ENCODE peak calls at places on chromosome 3, in ten cellular contexts. D, E, N, A, Z, W, Y, P, H and F are unnamed samples. For H3K27me3, the result is how much of the 10 kb centered on the place peaks cover.

GRCh38 chr3:107208100-107208499 is 169.1 kb upstream of the CCDC54 start:
- DNase-seq in H (peak), A (no peak), W (no peak), N (peak), Z (no peak), D (peak), P (no peak), Y (no peak), E (no peak), F (no peak)

GRCh38 chr3:113906568-113907140 is 41.2 kb upstream of the ZDHHC23 start:
- DNase-seq in H (no peak), D (peak), N (no peak), W (no peak), A (no peak), Z (no peak), E (no peak), P (no peak), Y (no peak), F (no peak)

GRCh38 chr3:128459451-128459820 is 7.3 kb downstream of the DNAJB8 start:
- DNase-seq in Z (no peak), N (no peak), W (no peak), E (no peak), A (no peak), P (no peak), D (no peak), Y (no peak), H (no peak), F (no peak)

GRCh38 chr3:32882603-32883025 is 64.8 kb downstream of the TRIM71 start:
- DNase-seq in Y (no peak), E (no peak), Z (no peak), H (no peak), D (no peak), W (no peak), P (no peak), A (no peak), N (no peak), F (no peak)

GRCh38 chr3:169897284-169897683 is 14.1 kb upstream of the SAMD7 start:
- DNase-seq in P (no peak), D (no peak), Z (no peak), H (no peak), W (no peak), A (no peak), Y (no peak), N (no peak), E (no peak), F (no peak)

GRCh38 chr3:51891242-51892039 is 11.7 kb downstream of the IQCF1 start:
- DNase-seq in Z (no peak), P (no peak), D (no peak), W (no peak), E (no peak), N (no peak), H (no peak), A (no peak), Y (no peak), F (no peak)

GRCh38 chr3:151468284-151468917 is 7.5 kb upstream of the IGSF10 start:
- DNase-seq in W (no peak), N (peak), H (peak), Z (no peak), P (no peak), D (peak), E (peak), A (peak), Y (peak), F (peak)

GRCh38 chr3:108406661-108407206 is 103.7 kb downstream of the MYH15 start:
- DNase-seq in Y (peak), N (peak), P (no peak), W (no peak), A (no peak), D (peak), E (peak), H (peak), Z (no peak), F (peak)

GRCh38 chr3:158105124-158105709 is 1.0 kb downstream of the SHOX2 start:
- DNase-seq in P (peak), H (no peak), N (no peak), Y (peak), Z (no peak), E (no peak), A (peak), D (no peak), W (no peak), F (no peak)

GRCh38 chr3:171110715-171111114 is 84.2 kb upstream of the SLC2A2 start:
- DNase-seq in N (no peak), D (no peak), E (no peak), A (no peak), Y (no peak), P (no peak), Z (no peak), W (no peak), H (no peak), F (no peak)

GRCh38 chr3:81540787-81541186 is 220.7 kb downstream of the GBE1 start:
- DNase-seq in P (no peak), E (no peak), H (no peak), D (no peak), Z (no peak), Y (no peak), W (no peak), A (no peak), N (no peak), F (no peak)

GRCh38 chr3:148861277-148861869 is 3.7 kb upstream of the CPA3 start:
- DNase-seq in Z (no peak), D (peak), E (peak), Y (peak), W (no peak), N (no peak), H (peak), A (no peak), P (no peak), F (peak)

GRCh38 chr3:190194506-190194905 is 73.8 kb upstream of the P3H2 start:
- DNase-seq in N (no peak), H (no peak), W (no peak), Z (no peak), A (no peak), D (no peak), E (no peak), P (no peak), Y (no peak), F (no peak)

GRCh38 chr3:99789322-99789721 is 28.3 kb upstream of the CMSS1 start:
- DNase-seq in N (peak), E (peak), H (peak), P (no peak), D (peak), W (no peak), A (peak), Z (no peak), Y (peak), F (no peak)

GRCh38 chr3:107975529-107976203 is 115.2 kb downstream of the CD47 start:
- DNase-seq in W (no peak), H (no peak), N (no peak), Z (no peak), Y (no peak), D (no peak), P (no peak), A (no peak), E (peak), F (no peak)

GRCh38 chr3:173410836-173411235 is 13.3 kb downstream of the NLGN1 start:
- DNase-seq in Y (no peak), W (no peak), A (no peak), N (no peak), E (no peak), P (no peak), D (no peak), Z (no peak), H (no peak), F (no peak)

GRCh38 chr3:51568041-51568440 is 29.5 kb downstream of the RAD54L2 start:
- DNase-seq in Z (no peak), D (no peak), P (no peak), E (no peak), A (no peak), Y (no peak), N (no peak), H (no peak), W (no peak), F (no peak)

GRCh38 chr3:9986230-9986725 is 363 bp downstream of the EMC3 start:
- DNase-seq in E (no peak), A (no peak), P (no peak), Z (no peak), W (no peak), N (peak), Y (no peak), H (no peak), D (no peak), F (no peak)

GRCh38 chr3:24688446-24689148 is 193.9 kb upstream of the THRB start:
- DNase-seq in D (no peak), E (no peak), Y (no peak), W (no peak), Z (no peak), N (peak), A (peak), P (no peak), H (peak), F (no peak)

GRCh38 chr3:196399485-196399945 is 32.7 kb downstream of the UBXN7 start:
- DNase-seq in D (peak), Z (no peak), P (no peak), E (no peak), A (no peak), Y (no peak), W (no peak), N (peak), H (peak), F (no peak)

GRCh38 chr3:184485906-184486305 is 75.7 kb upstream of the EPHB3 start:
- DNase-seq in N (no peak), W (no peak), H (no peak), Y (no peak), A (no peak), E (no peak), Z (no peak), P (no peak), D (no peak), F (no peak)

GRCh38 chr3:114408763-114409162 is 114.9 kb downstream of the TIGIT start:
- DNase-seq in E (no peak), P (no peak), N (no peak), H (peak), Z (no peak), Y (peak), D (no peak), W (no peak), A (no peak), F (no peak)

DNA sequence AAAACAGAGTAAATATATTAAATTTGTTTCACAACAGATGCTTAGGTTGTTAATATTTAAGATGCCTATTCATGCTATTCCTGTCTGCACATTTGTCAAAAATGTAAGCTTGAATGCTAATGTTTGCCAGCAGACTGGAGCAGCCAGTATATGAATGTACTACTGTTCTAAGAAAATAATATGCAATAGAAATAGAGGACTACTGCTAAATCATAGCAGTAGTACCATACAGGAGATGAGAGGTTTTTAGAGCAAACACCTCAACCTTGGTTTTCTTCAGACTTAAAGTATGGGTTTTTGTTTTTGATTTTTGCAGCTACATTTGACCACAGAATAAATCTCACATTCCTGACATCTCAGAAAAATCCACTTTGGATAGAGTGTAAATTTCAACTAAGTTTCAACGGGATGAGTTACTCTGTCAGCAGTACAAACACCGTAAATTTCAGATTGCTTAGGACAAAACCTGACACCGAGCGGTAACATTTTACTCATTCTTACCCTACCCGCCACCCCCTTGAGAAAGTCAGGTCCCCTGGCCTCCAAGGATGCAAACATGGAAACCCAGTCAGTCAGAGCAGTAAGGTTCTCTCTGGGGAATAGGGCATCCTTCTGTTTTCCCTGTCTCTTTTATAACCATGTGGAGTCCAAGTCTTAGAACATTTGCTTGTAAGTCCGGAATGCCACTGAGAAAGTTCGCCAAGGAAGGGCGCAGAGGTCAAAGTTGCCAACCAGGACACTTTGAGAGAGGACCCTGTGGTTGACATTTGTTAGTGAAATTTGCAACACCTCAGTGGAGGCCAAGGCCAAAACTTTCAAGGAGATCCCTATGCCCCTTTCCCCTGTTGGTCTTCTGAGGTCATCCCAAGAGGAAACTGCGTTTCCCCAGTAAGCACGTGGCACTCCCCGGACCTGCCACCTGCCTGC is 17.9 kb upstream of the SATB1 start:
- DNase-seq in A (no peak), N (no peak), Z (no peak), D (no peak), H (no peak), Y (no peak), E (no peak), W (no peak), P (no peak), F (no peak)
- H3K4me3 ChIP-seq in A (peak), N (peak), Z (peak), D (no peak), H (no peak), Y (peak), E (peak), W (peak), P (peak), F (peak)

DNA sequence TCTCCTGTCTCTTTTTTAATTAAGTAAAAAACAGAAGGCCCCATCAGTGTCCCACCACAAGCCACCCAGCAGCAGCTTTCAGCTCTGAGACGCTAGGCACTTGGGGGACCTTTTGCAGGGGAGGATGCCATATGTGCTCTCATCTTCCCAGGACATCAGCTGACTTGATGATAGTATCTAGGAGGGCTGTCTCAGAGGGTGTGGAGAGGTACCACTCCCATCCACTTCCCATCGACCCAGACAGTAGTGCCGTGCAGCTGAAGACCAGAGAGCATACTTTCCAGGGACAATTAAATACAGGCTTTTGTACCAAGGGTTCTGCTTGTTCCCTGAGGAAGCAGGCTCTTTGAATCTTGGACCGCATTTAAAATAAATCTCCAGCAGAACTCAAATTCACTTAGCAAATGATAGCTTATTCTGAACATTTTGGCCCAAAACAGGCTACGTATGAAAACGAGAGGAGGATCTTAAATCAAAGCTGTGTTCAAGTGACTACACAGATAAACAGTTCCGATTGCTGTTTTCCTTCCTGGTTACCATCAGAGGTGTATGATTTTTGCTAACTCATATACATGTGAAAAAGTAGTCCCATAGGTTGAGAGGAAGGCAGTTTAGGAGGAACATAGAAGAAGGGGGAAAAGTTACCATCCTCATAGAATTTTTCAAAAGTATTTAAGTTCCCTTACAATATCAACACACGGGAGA is 9.6 kb downstream of the WNT5A start:
- DNase-seq in D (no peak), H (peak), N (no peak), E (no peak), W (no peak), A (no peak), P (no peak), Z (no peak), Y (no peak), F (no peak)
- H3K27me3 ChIP-seq in D (under half), H (under half), N (under half), E (under half), W (under half), A (under half), P (under half), Z (under half), Y (under half), F (under half)

GRCh38 chr3:112307557-112307956 is 13.5 kb upstream of the SLC9C1 start:
- DNase-seq in W (no peak), D (no peak), Z (no peak), A (no peak), Y (no peak), H (no peak), N (no peak), P (no peak), E (no peak), F (no peak)
- H3K27ac ChIP-seq in W (peak), D (no peak), Z (no peak), A (no peak), Y (peak), H (no peak), N (no peak), P (no peak), E (no peak), F (no peak)

DNA sequence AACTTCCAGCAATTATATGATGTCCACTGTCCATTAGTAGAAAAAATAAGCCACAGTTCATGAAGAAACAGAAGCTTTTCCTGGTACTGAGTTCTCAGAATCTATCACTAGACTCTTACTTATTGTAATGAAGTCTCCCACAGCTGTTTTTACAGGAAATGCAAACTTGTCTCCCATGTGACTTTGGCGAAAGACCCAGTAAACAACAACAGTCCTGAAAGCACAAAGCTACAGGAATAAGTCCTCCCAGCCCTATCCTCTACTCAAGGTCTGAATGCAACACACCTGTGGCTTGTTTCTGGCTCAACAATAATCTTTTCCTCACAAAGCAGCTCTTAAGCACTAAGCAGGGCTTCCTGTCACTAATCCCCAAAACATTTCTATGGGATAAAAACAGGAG is 55.8 kb downstream of the EOMES start:
- DNase-seq in Y (no peak), A (peak), W (no peak), P (no peak), H (no peak), D (no peak), Z (no peak), N (no peak), E (no peak), F (peak)
- H3K4me3 ChIP-seq in Y (no peak), A (no peak), W (no peak), P (no peak), H (no peak), D (no peak), Z (no peak), N (no peak), E (no peak), F (no peak)

GRCh38 chr3:77125934-77126333 is 86.0 kb downstream of the ROBO2 start:
- DNase-seq in Z (no peak), Y (peak), H (no peak), W (no peak), N (no peak), A (no peak), D (no peak), E (no peak), P (no peak), F (no peak)

DNA sequence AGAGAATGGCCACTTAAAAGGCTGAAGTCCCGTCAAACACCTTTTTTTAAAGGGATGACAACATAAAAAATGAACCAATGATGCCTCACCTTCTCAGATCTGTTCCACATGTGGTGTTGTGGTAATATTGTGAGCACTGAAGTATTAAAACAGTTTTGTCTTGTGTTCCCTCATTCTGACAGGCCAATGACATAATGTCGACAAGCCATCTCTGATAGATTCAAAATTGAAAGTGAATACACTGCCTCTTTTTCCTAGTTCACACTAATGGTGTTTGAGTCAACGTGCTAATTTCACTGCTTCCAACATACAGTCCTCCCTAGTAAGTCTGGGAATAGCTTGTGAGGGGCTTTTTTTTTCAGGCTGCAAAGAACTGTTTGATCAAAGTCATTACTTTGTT is 82.7 kb downstream of the ROBO2 start:
- DNase-seq in N (no peak), H (no peak), D (no peak), E (no peak), W (no peak), P (no peak), Y (no peak), Z (no peak), A (no peak), F (no peak)
- H3K27me3 ChIP-seq in N (under half), H (under half), D (under half), E (under half), W (under half), P (under half), Y (under half), Z (under half), A (under half), F (under half)